ENCODE peak calls at places on chromosomes 7 and 10, in eight cellular contexts. T, C, S, Q, N, R, H and Y are unnamed samples.

GRCh38 chr7:124764847-124765400 is 668 bp downstream of the GPR37 start:
- DNase-seq in T (peak; percentile 43), C (no peak), S (peak; percentile 5), Q (peak; percentile 2), N (peak; percentile 62), R (no peak), H (peak; percentile 75), Y (no peak)

GRCh38 chr10:8048281-8049008 is 6.0 kb upstream of the GATA3 start:
- DNase-seq in T (no peak), C (no peak), S (no peak), Q (no peak), N (peak; percentile 28), R (no peak), H (no peak), Y (no peak)

GRCh38 chr7:158582089-158582456 is 5.5 kb downstream of the PTPRN2 start:
- DNase-seq in T (no peak), C (no peak), S (no peak), Q (no peak), N (no peak), R (no peak), H (no peak), Y (no peak)

GRCh38 chr7:137462074-137462715 is 118.7 kb upstream of the PTN start:
- DNase-seq in T (no peak), C (no peak), S (peak; percentile 63), Q (no peak), N (no peak), R (no peak), H (no peak), Y (peak; percentile 47)

GRCh38 chr7:87628780-87629569 is 777 bp downstream of the RUNDC3B start:
- DNase-seq in T (peak; percentile 67), C (no peak), S (no peak), Q (no peak), N (peak; percentile 62), R (peak; percentile 39), H (peak; percentile 38), Y (peak; percentile 53)

GRCh38 chr10:79404231-79404609 is 41.2 kb downstream of the ZCCHC24 start:
- DNase-seq in T (no peak), C (no peak), S (peak; percentile 76), Q (no peak), N (peak; percentile 45), R (no peak), H (no peak), Y (peak; percentile 94)

GRCh38 chr7:38291650-38292049 is 18.2 kb upstream of the TARP start:
- DNase-seq in T (no peak), C (no peak), S (no peak), Q (no peak), N (no peak), R (no peak), H (no peak), Y (no peak)

GRCh38 chr7:102318482-102318971 is 31.9 kb downstream of the SH2B2 start:
- DNase-seq in T (no peak), C (no peak), S (peak; percentile 46), Q (no peak), N (no peak), R (peak; percentile 48), H (peak; percentile 94), Y (peak; percentile 7)

GRCh38 chr10:127736915-127737562 is at the start of gene FOXI2:
- DNase-seq in T (no peak), C (peak; percentile 44), S (no peak), Q (peak; percentile 59), N (peak; percentile 83), R (no peak), H (no peak), Y (no peak)
- H3K9ac ChIP-seq in T (no peak within 1 kb of the TSS), C (peak within 1 kb of the TSS; percentile 76), S (no peak within 1 kb of the TSS), Q (peak within 1 kb of the TSS; percentile 67), N (no peak within 1 kb of the TSS), R (no peak within 1 kb of the TSS), H (no peak within 1 kb of the TSS), Y (no peak within 1 kb of the TSS)

GRCh38 chr7:15886626-15887025 is 200.1 kb upstream of the MEOX2 start:
- DNase-seq in T (no peak), C (no peak), S (no peak), Q (no peak), N (no peak), R (no peak), H (no peak), Y (no peak)
- H3K36me3 ChIP-seq in T (no peaks in the 10 kb centered on the region), C (no peaks in the 10 kb centered on the region), S (no peaks in the 10 kb centered on the region), Q (no peaks in the 10 kb centered on the region), N (no peaks in the 10 kb centered on the region), R (no peaks in the 10 kb centered on the region), H (no peaks in the 10 kb centered on the region), Y (no peaks in the 10 kb centered on the region)

DNA sequence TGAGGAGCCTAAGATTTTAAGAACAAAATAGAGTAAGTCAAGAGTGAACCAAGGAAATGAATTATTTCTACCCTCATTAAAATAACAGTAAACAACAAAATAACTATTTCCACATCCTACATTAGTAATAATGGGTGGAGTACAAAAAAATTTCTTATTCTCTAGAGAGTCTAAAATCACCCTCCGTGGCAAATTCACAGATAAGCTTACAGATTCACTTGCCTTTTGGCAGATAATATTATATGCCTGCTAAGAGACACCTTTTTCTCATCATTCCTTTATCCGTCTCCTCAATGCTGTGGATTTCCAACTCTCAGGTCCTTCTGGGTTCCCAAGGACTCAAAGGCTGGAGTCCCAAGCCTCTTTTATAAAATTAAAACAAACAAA is 2.2 kb upstream of the EPC1 start:
- DNase-seq in T (no peak), C (no peak), S (no peak), Q (no peak), N (no peak), R (no peak), H (no peak), Y (no peak)
- H3K4me1 ChIP-seq in T (peaks cover 21% of the 10 kb centered on the region), C (no peaks in the 10 kb centered on the region), S (peaks cover 5% of the 10 kb centered on the region), Q (peaks cover 4% of the 10 kb centered on the region), N (peaks cover 14% of the 10 kb centered on the region), R (peaks cover 19% of the 10 kb centered on the region), H (peaks cover 5% of the 10 kb centered on the region), Y (peaks cover 41% of the 10 kb centered on the region)

GRCh38 chr10:103443475-103444185 is 8.5 kb downstream of the CALHM2 start:
- DNase-seq in T (no peak), C (no peak), S (no peak), Q (no peak), N (no peak), R (no peak), H (no peak), Y (no peak)

GRCh38 chr10:103444478-103444877 is 7.7 kb downstream of the CALHM2 start:
- DNase-seq in T (no peak), C (no peak), S (no peak), Q (no peak), N (no peak), R (no peak), H (no peak), Y (no peak)

GRCh38 chr10:103445767-103446567 is 6.2 kb downstream of the CALHM2 start:
- DNase-seq in T (peak; percentile 40), C (no peak), S (peak; percentile 52), Q (no peak), N (no peak), R (no peak), H (no peak), Y (peak; percentile 21)

GRCh38 chr10:103447187-103447586 is 5.0 kb downstream of the CALHM2 start:
- DNase-seq in T (no peak), C (no peak), S (no peak), Q (no peak), N (no peak), R (no peak), H (no peak), Y (no peak)

DNA sequence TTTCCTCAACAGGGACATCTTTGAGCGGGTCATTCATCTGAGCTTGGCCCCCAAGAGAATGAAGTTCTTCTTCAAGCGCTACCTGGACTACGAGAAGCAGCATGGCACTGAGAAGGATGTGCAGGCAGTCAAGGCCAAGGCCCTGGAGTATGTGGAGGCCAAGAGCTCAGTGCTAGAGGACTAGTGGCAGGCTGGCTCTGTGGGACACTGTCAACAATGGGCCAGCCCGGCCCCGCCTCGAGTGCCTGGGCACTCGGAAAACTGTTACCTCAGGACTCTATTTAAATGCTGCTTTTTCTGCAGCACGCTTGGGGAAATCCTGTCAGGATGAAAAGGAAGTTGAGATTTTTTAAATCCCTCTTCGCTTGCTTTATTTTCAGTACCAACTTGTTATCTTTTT is 6.8 kb downstream of the CALHM2 start:
- DNase-seq in T (no peak), C (no peak), S (no peak), Q (no peak), N (no peak), R (no peak), H (no peak), Y (no peak)
- H3K9ac ChIP-seq in T (no peak overlapping the region), C (no peak overlapping the region), S (no peak overlapping the region), Q (no peak overlapping the region), N (no peak overlapping the region), R (no peak overlapping the region), H (no peak overlapping the region), Y (peak overlapping the region; percentile 61)

GRCh38 chr7:6402741-6403140 is 45.0 kb downstream of the DAGLB start:
- DNase-seq in T (no peak), C (no peak), S (no peak), Q (no peak), N (no peak), R (no peak), H (no peak), Y (no peak)
- H3K36me3 ChIP-seq in T (peaks cover 19% of the 10 kb centered on the region), C (peaks cover 94% of the 10 kb centered on the region), S (peaks cover 65% of the 10 kb centered on the region), Q (peaks cover 93% of the 10 kb centered on the region), N (no peaks in the 10 kb centered on the region), R (peaks cover 25% of the 10 kb centered on the region), H (peaks cover 45% of the 10 kb centered on the region), Y (peaks cover 66% of the 10 kb centered on the region)

GRCh38 chr7:2837476-2837875 is 6.6 kb downstream of the GNA12 start:
- DNase-seq in T (no peak), C (no peak), S (no peak), Q (no peak), N (no peak), R (no peak), H (no peak), Y (no peak)
- H3K4me1 ChIP-seq in T (no peaks in the 10 kb centered on the region), C (no peaks in the 10 kb centered on the region), S (peaks cover 7% of the 10 kb centered on the region), Q (no peaks in the 10 kb centered on the region), N (peaks cover 14% of the 10 kb centered on the region), R (no peaks in the 10 kb centered on the region), H (peaks cover 16% of the 10 kb centered on the region), Y (peaks cover 36% of the 10 kb centered on the region)

GRCh38 chr10:96292971-96293909 is 11.0 kb upstream of the DNTT start:
- DNase-seq in T (peak; percentile 43), C (peak; percentile 11), S (peak; percentile 46), Q (peak; percentile 33), N (peak; percentile 61), R (peak; percentile 47), H (no peak), Y (peak; percentile 74)
- H3K9ac ChIP-seq in T (no peak overlapping the region), C (no peak overlapping the region), S (no peak overlapping the region), Q (no peak overlapping the region), N (no peak overlapping the region), R (no peak overlapping the region), H (no peak overlapping the region), Y (peak overlapping the region; percentile 32)

GRCh38 chr10:82643076-82643475 is 768.1 kb downstream of the NRG3 start:
- DNase-seq in T (no peak), C (no peak), S (no peak), Q (no peak), N (no peak), R (no peak), H (no peak), Y (no peak)
- H3K36me3 ChIP-seq in T (no peaks in the 10 kb centered on the region), C (no peaks in the 10 kb centered on the region), S (no peaks in the 10 kb centered on the region), Q (no peaks in the 10 kb centered on the region), N (no peaks in the 10 kb centered on the region), R (no peaks in the 10 kb centered on the region), H (no peaks in the 10 kb centered on the region), Y (no peaks in the 10 kb centered on the region)